ENCODE peak calls at places on chromosome 12, in eight cellular contexts. X is left ventricle myocardium inferior, P is upper lobe of right lung, E is heart left ventricle, T is psoas muscle, I is astrocyte of the cerebellum, V is cardiac fibroblast, B is heart right ventricle. N is an unnamed sample.

GRCh38 chr12:131775904-131776889 is 52.0 kb upstream of the MMP17 start:
- DNase-seq in X (no peak), P (no peak), E (no peak), T (no peak), I (no peak), V (no peak), B (no peak), N (no peak)

GRCh38 chr12:62722971-62723680 is 211.8 kb downstream of the PPM1H start:
- DNase-seq in X (no peak), P (no peak), E (no peak), T (no peak), I (no peak), V (peak), B (no peak), N (no peak)

GRCh38 chr12:31590730-31591307 is at the start of gene DENND5B:
- DNase-seq in X (peak), P (peak), E (peak), T (peak), I (no peak), V (peak), B (peak), N (no peak)

GRCh38 chr12:32448581-32448980 is 49.2 kb downstream of the FGD4 start:
- DNase-seq in X (no peak), P (no peak), E (no peak), T (no peak), I (no peak), V (no peak), B (no peak), N (no peak)

GRCh38 chr12:75099215-75099614 is 110.4 kb downstream of the KCNC2 start:
- DNase-seq in X (no peak), P (no peak), E (no peak), T (no peak), I (no peak), V (no peak), B (no peak), N (no peak)

GRCh38 chr12:98572010-98572409 is 21.5 kb upstream of the SLC25A3 start:
- DNase-seq in X (no peak), P (no peak), E (no peak), T (no peak), I (no peak), V (no peak), B (no peak), N (no peak)

GRCh38 chr12:62793256-62794217 is 141.4 kb downstream of the PPM1H start:
- DNase-seq in X (peak), P (peak), E (peak), T (peak), I (peak), V (peak), B (peak), N (peak)

GRCh38 chr12:8038659-8039114 is 6.2 kb downstream of the FOXJ2 start:
- DNase-seq in X (peak), P (peak), E (peak), T (peak), I (no peak), V (peak), B (peak), N (no peak)

GRCh38 chr12:131137836-131138637 is 184.3 kb downstream of the ADGRD1 start:
- DNase-seq in X (no peak), P (no peak), E (peak), T (no peak), I (no peak), V (peak), B (no peak), N (no peak)

GRCh38 chr12:92122941-92123779 is 22.5 kb downstream of the BTG1 start:
- DNase-seq in X (no peak), P (no peak), E (no peak), T (no peak), I (no peak), V (no peak), B (no peak), N (no peak)

GRCh38 chr12:6923851-6924250 is 3.9 kb upstream of the ATN1 start:
- DNase-seq in X (no peak), P (no peak), E (peak), T (no peak), I (no peak), V (no peak), B (no peak), N (no peak)

GRCh38 chr12:6927379-6927991 is at the start of gene ATN1:
- DNase-seq in X (peak), P (peak), E (peak), T (peak), I (no peak), V (peak), B (peak), N (no peak)

GRCh38 chr12:6925239-6925542 is 2.6 kb upstream of the ATN1 start:
- DNase-seq in X (no peak), P (no peak), E (no peak), T (no peak), I (no peak), V (no peak), B (no peak), N (no peak)

GRCh38 chr12:6927999-6928702 is 392 bp downstream of the ATN1 start:
- DNase-seq in X (no peak), P (peak), E (peak), T (no peak), I (no peak), V (no peak), B (no peak), N (no peak)

DNA sequence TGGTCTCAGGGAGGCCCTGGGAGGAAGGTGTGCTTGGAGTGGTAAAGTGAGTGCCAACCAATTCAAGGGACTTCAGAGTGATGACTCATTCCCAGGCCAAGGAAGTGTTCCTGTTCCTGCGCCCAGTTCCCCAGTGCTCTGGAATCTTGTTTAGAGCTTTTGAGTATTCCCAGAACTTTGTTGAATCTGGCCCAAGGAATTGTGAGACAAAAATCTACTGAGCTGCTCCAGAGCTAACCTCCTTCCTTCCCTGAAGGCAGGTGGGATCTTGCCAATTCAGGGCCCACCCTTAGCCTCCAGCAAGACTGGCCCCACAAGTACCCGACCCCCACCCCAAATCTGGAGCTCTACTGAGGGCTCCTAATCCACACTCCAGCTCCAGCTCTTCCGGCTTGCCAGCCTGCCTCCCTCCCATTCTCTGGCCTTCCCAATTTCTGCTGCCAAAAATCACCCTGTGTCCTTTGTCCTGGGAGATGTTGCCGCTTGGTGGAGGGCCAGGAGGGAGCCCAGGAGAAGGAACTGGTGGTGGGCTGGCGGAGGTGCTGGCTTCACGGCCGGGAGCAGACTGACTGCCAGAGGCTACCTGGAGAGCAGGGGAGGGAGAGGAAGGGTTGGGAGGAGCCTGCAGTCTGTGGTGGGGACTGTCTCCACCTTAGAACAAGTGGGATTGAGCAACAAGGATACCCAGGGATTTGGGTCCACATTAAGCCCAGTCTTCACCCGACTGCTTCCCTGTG is 2.0 kb upstream of the ATN1 start:
- DNase-seq in X (peak), P (peak), E (peak), T (peak), I (no peak), V (peak), B (peak), N (peak)
- H3K4me3 ChIP-seq in X (peak), P (peak), E (peak), T (peak), I (peak), V (peak), B (peak), N (peak)

DNA sequence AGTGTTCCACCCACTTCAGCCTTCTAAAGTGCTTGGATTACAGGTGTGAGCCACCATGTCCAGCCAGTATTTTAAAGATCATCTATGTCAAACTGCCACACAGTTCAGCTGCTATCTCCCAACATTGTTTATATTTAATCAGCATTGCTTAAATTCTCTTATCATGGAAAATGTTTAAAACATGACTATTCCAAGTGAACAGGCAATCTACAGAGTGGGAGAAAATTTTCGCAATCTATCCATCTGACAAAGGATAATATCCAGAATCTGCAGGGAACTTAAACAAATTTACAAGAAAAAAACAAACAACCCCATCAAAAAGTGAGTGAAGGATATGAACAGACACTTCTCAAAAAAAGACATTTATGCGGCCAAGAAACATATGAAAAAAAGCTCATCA is 69.4 kb upstream of the NAV3 start:
- DNase-seq in X (no peak), P (no peak), E (no peak), T (no peak), I (no peak), V (no peak), B (no peak), N (no peak)
- TF ChIP-seq CTCF in X (no peak), P (no peak), E (no peak), T (no peak), I (no peak), V (no peak), B (no peak), N (no peak)

GRCh38 chr12:120197542-120197887 is 3.0 kb upstream of the GCN1 start:
- DNase-seq in X (no peak), P (no peak), E (no peak), T (no peak), I (no peak), V (no peak), B (no peak), N (no peak)
- H3K4me3 ChIP-seq in X (no peak), P (no peak), E (no peak), T (peak), I (no peak), V (no peak), B (no peak), N (peak)

GRCh38 chr12:49336645-49337584 is at the start of gene C1QL4:
- DNase-seq in X (peak), P (peak), E (peak), T (peak), I (peak), V (peak), B (peak), N (no peak)
- TF ChIP-seq CTCF in X (peak), P (peak), E (peak), T (peak), I (peak), V (peak), B (peak), N (peak)

GRCh38 chr12:3869448-3869847 is 3.8 kb downstream of the PARP11 start:
- DNase-seq in X (no peak), P (no peak), E (no peak), T (no peak), I (no peak), V (no peak), B (no peak), N (no peak)
- H3K4me3 ChIP-seq in X (no peak), P (peak), E (no peak), T (no peak), I (no peak), V (no peak), B (no peak), N (no peak)

DNA sequence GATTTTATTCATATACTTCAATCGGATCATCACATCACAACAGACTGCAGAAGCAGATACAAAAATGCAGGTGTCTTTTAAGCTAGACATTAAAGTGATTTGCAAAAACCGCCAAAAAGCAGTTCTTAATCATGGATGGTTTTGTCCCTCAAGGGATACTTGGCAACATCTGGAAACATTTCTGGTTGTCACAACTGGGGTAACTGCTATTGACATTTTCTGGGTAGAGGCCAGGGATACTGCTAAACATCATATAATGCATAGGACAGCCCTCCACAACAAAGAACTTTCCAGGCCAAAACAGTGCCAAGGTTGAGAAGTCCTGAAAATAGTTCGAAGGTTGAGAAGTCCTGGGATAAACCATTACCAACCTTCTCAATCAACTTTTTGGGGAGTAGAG is 101.8 kb upstream of the BBS10 start:
- DNase-seq in X (no peak), P (no peak), E (no peak), T (no peak), I (no peak), V (no peak), B (no peak), N (no peak)
- TF ChIP-seq CTCF in X (no peak), P (no peak), E (no peak), T (no peak), I (no peak), V (no peak), B (no peak), N (no peak)

GRCh38 chr12:112382866-112383265 is 635 bp upstream of the HECTD4 start:
- DNase-seq in X (no peak), P (no peak), E (no peak), T (no peak), I (no peak), V (no peak), B (no peak), N (no peak)
- H3K4me3 ChIP-seq in X (peak), P (peak), E (peak), T (peak), I (peak), V (no peak), B (peak), N (peak)